ENCODE peak calls at places on chromosome 6, in four cellular contexts. Q is choroid plexus epithelial cell, K is H9, E is fibroblast of lung. I is an unnamed sample.

GRCh38 chr6:2275207-2275891 is 29.9 kb upstream of the GMDS start:
- DNase-seq in K (no peak), Q (peak; percentile 44), E (peak; percentile 75), I (no peak)

GRCh38 chr6:14721103-14721758 is 524.6 kb upstream of the JARID2 start:
- DNase-seq in Q (peak; percentile 61), E (peak; percentile 35), K (no peak), I (no peak)

GRCh38 chr6:10884245-10884972 is 2.4 kb upstream of the SYCP2L start:
- DNase-seq in Q (no peak), E (no peak), K (peak; percentile 38), I (no peak)

GRCh38 chr6:38818691-38819090 is 103.6 kb downstream of the DNAH8 start:
- DNase-seq in E (no peak), Q (no peak), K (no peak), I (no peak)

GRCh38 chr6:133130863-133131262 is 110.3 kb upstream of the EYA4 start:
- DNase-seq in Q (peak; percentile 51), K (no peak), E (peak; percentile 84), I (no peak)

GRCh38 chr6:77468939-77469338 is 5.6 kb upstream of the HTR1B start:
- DNase-seq in Q (no peak), K (no peak), E (no peak), I (no peak)

GRCh38 chr6:166143011-166143410 is 24.6 kb downstream of the TBXT start:
- DNase-seq in Q (peak; percentile 8), K (no peak), E (peak; percentile 5), I (no peak)

GRCh38 chr6:136510299-136510698 is 39.9 kb downstream of the MAP7 start:
- DNase-seq in Q (no peak), E (no peak), K (no peak), I (no peak)

GRCh38 chr6:29953001-29953436 is 10.7 kb downstream of the HLA-A start:
- DNase-seq in Q (no peak), K (no peak), E (peak; percentile 82), I (no peak)

GRCh38 chr6:53582963-53583362 is 38.1 kb upstream of the GCLC start:
- DNase-seq in Q (peak; percentile 16), E (peak; percentile 41), K (no peak), I (no peak)

GRCh38 chr6:152746172-152746553 is 4.4 kb upstream of the VIP start:
- DNase-seq in Q (peak; percentile 40), K (no peak), E (peak; percentile 58), I (no peak)

GRCh38 chr6:2186516-2186915 is 58.9 kb downstream of the GMDS start:
- DNase-seq in K (no peak), E (peak; percentile 50), Q (no peak), I (no peak)

GRCh38 chr6:25441658-25442276 is 162.6 kb downstream of the CARMIL1 start:
- DNase-seq in K (no peak), Q (no peak), E (no peak), I (no peak)

GRCh38 chr6:141526985-141527384 is 605.7 kb upstream of the GJE1 start:
- DNase-seq in E (no peak), Q (no peak), K (no peak), I (no peak)

GRCh38 chr6:141521440-141521839 is 611.3 kb upstream of the GJE1 start:
- DNase-seq in E (peak; percentile 16), Q (no peak), K (no peak), I (no peak)
- TF ChIP-seq CTCF in E (no peak), Q (no peak), K (no peak), I (no peak)

DNA sequence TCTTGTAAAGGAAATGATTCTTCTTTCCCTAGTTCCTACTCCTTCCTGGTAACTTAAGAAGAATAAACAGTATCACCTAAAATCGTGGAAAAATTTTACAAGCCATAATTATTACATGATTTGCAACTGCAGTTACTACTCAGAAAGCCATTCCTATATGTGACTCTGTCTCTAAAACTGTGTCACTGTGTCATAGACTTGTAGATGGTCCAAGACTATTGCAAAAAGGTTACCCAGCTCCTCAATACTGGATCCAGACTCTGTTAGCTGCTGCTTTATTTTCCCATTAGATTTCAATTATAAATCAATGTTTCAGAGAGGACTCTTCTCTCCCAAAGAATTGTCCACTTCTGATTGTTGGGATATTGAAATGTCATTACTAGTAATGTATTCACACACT is 142.1 kb upstream of the STMND1 start:
- DNase-seq in K (no peak), Q (no peak), E (no peak), I (no peak)
- TF ChIP-seq CTCF in K (no peak), Q (no peak), E (no peak), I (no peak)

GRCh38 chr6:116631379-116631990 is 15.2 kb downstream of the RSPH4A start:
- DNase-seq in E (no peak), Q (no peak), K (peak; percentile 41), I (no peak)

GRCh38 chr6:116629467-116630063 is 13.3 kb downstream of the RSPH4A start:
- DNase-seq in Q (no peak), E (no peak), K (no peak), I (no peak)

DNA sequence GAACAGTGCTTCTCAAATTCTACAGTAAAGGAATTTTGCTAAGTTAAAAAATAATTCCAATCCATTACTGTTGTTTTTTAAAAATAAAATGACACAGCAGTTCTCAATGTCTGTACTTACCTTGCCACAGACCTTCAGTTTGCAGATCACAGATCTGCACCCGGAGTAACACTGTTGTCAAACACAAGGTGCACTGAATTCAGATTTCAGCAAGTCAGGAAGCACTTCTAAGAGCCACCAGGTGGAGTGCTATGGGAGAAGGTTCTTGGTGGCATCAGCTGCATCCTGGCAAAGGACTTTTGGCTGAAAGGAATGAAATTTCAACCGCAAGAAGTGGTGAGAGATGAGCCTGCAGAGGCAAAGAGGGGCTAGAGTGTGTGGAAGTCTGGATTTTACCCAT is 17.4 kb downstream of the RSPH4A start:
- DNase-seq in K (peak; percentile 34), Q (peak; percentile 18), E (no peak), I (no peak)
- TF ChIP-seq CTCF in K (peak; percentile 57), Q (peak; percentile 45), E (no peak), I (no peak)

DNA sequence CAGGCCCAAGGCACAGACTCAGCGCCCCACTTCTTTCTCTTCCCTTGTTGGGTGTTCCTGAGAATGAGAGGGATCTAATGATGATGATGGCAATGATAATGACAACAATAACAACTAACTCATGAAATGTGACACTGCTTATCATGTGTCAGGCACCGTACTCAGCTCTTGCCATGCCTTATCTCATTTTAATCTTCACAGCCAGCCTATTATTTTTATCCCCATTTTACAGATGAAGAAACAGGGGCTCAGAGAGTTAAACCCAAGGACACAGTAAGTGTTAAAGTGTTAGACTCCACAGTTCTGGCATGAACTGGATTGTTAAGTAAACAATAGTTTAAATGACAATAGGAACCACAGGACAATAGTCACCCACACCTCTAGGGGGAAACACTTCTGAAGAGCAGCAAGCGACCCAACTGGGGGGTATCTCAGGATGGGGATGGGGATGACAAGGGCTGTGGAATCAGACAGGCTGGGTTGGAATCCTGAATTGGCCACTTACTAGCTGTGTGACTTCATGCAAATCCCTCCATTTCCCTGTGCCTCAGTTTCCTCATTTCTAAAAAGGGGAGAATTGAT is 12.5 kb downstream of the RSPH9 start:
- DNase-seq in Q (no peak), E (no peak), K (no peak), I (no peak)
- TF ChIP-seq CTCF in Q (no peak), E (no peak), K (peak; percentile 26), I (no peak)

DNA sequence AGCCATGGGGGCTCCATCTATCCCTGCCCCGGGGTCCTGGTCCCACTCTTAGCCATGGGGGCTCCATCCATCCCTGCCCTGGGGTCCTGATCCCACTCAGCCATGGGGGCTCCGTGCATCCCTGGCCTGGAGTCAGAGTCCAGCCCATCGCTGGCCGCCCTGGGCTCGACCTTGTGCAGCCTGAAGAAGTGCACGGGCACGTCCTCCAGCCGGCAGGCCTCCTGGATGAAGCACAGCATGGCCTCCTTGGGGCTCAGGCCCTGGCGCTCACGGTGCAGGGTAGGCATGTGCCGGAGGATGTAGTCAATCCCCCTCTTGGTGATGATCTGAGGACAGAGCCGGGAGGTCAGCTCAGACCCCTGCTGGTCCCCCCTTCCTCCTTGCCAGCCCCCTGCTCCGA is 15.6 kb downstream of the FRMD1 start:
- DNase-seq in Q (no peak), K (no peak), E (no peak), I (no peak)
- TF ChIP-seq CTCF in Q (no peak), K (no peak), E (no peak), I (no peak)

DNA sequence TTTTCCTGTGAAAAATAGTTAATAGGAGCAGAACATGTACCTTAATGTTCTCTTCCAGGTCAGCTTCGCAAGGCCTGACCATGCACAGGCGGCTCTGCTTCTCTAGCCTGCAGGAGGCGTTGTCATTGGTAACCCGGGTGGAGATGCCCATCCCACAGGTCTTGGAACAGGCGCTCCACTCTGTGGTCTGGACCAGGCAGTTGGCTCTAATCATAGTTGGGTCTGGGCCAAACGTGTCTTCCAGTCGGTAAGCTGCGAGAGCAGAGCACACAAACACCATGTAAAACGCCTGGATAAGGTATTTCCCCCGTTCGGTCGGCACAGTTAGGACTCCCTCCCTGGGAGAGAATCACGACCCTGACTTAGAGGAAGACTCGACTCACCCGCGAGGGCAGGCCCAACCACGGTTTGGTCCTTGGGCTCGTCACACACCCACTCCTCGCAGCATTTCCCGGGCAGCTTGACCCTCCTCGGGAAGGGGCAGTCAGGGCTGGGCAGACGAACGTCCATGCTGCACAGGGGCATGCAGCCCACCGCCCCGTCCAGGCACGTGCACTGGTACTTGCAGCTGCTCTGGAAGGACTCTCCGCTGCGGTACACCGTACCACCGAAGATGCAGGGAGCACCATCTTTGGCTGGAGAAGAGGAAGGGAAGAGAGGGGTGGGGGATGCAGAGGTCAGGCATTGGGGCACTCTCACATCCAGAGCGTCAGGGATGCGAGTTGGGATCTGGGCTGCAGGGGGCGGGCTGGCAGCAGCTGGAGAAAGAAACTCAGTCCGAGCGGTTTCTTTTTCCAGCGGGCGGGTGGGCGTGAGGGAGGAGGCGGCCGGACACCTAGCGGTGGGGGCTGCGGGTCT is 1.0 kb downstream of the CCN2 start:
- DNase-seq in E (peak; percentile 91), K (peak; percentile 84), Q (peak; percentile 97), I (peak; percentile 91)
- TF ChIP-seq CTCF in E (peak; percentile 50), K (peak; percentile 63), Q (peak; percentile 70), I (peak; percentile 65)

DNA sequence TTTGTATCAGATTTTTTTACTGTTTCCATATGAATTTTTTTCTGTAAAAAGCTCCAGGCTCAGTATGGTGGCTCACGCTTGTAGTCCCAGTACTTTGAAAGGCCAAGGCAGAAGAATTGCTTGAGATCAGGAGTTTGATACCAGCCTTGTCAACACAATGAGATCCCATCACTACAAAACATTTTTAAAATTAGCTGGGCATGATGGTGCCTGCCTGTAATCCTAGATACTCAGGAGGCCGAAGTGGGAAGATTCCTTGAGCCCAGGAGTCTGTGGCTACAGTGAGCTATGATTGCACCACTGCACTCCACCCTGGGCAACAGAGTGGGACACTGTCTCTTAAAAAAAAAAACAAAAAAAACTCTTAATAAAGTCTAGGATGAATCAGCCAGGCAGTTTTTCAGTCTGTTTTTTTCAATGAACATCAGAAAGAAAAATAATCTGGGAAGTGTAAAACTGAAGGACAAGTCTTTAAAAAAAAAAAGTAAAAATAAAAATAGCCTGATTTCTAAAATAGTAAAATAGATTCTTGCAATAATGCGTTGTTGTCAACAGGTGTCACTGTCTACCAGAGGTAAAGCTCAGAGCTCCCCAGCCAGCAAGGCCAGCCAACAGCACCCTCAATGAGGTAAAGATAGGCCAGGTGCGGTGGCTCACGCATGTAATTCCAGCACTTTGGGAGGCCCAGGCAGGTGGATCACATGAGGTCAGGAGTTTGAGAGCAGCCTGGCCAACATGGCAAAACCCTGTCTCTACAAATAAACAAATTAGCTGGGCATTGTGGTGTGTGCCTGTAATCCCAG is 9.3 kb upstream of the ATG5 start:
- DNase-seq in K (peak; percentile 72), E (peak; percentile 34), Q (peak; percentile 72), I (no peak)
- TF ChIP-seq CTCF in K (peak; percentile 82), E (peak; percentile 46), Q (peak; percentile 72), I (peak; percentile 72)

GRCh38 chr6:121963826-121964225 is 435.6 kb upstream of the HSF2 start:
- DNase-seq in E (no peak), K (no peak), Q (no peak), I (no peak)
- TF ChIP-seq CTCF in E (no peak), K (no peak), Q (no peak), I (no peak)